ENCODE peak calls at places on chromosomes 13 and 19, in ten cellular contexts. T, V, M, N, C, S, Z, L, R and U are unnamed samples.
A peak's percentile ranks its signal among the peaks of the same experiment; 100 is the strongest.

GRCh38 chr13:72959643-72960042 is 99.2 kb upstream of the KLF5 start:
- DNase-seq in N (no peak), Z (no peak), V (no peak), S (no peak), R (no peak), T (peak; percentile 54), C (no peak), L (no peak), M (no peak), U (peak; percentile 26)

GRCh38 chr19:48780684-48781391 is 25.5 kb downstream of the FGF21 start:
- DNase-seq in T (peak; percentile 43), Z (peak; percentile 76), C (no peak), S (no peak), M (no peak), V (no peak), L (peak; percentile 52), N (peak; percentile 58), R (no peak), U (peak; percentile 67)

GRCh38 chr13:46761866-46762265 is 35.1 kb downstream of the ESD start:
- DNase-seq in R (no peak), S (no peak), C (no peak), N (no peak), Z (no peak), V (no peak), M (no peak), T (no peak), L (no peak), U (no peak)

GRCh38 chr19:15640294-15640903 is at the start of gene CYP4F3:
- DNase-seq in V (no peak), N (peak; percentile 53), M (no peak), Z (peak; percentile 69), C (no peak), L (no peak), T (no peak), S (no peak), R (peak; percentile 24), U (no peak)

GRCh38 chr19:5778402-5778801 is 6.1 kb downstream of the PRR22 start:
- DNase-seq in V (no peak), T (no peak), M (no peak), Z (no peak), C (no peak), L (no peak), R (no peak), S (no peak), N (no peak), U (no peak)

GRCh38 chr19:58562126-58563033 is 4.0 kb upstream of the UBE2M start:
- DNase-seq in C (no peak), Z (no peak), N (peak; percentile 63), T (peak; percentile 37), V (no peak), S (no peak), R (peak; percentile 60), M (peak; percentile 46), L (no peak), U (peak; percentile 41)

GRCh38 chr19:57803594-57804325 is 11.0 kb downstream of the ZNF552 start:
- DNase-seq in S (peak; percentile 66), V (peak; percentile 44), N (peak; percentile 71), C (peak; percentile 77), M (no peak), L (no peak), T (peak; percentile 71), R (peak; percentile 68), Z (peak; percentile 91), U (peak; percentile 58)

GRCh38 chr19:36093687-36094086 is 17.3 kb upstream of the OVOL3 start:
- DNase-seq in N (no peak), Z (no peak), M (no peak), C (no peak), V (no peak), R (no peak), S (no peak), T (no peak), L (no peak), U (no peak)

GRCh38 chr13:73984949-73985691 is 149.1 kb downstream of the KLF12 start:
- DNase-seq in V (no peak), M (peak; percentile 84), T (no peak), L (no peak), Z (no peak), N (no peak), S (no peak), R (no peak), C (no peak), U (no peak)

GRCh38 chr13:98687319-98687718 is 65.2 kb downstream of the SLC15A1 start:
- DNase-seq in V (no peak), Z (no peak), T (no peak), L (no peak), M (no peak), R (no peak), C (no peak), S (no peak), N (no peak), U (no peak)

GRCh38 chr13:76398426-76398825 is 487.8 kb downstream of the KCTD12 start:
- DNase-seq in T (no peak), Z (no peak), S (no peak), C (no peak), R (no peak), N (peak; percentile 4), V (no peak), M (no peak), L (no peak), U (no peak)

GRCh38 chr19:18093439-18094161 is 4.0 kb upstream of the MAST3 start:
- DNase-seq in S (no peak), V (no peak), Z (peak; percentile 71), T (no peak), L (no peak), N (peak; percentile 51), R (peak; percentile 48), C (no peak), M (no peak), U (peak; percentile 40)

GRCh38 chr13:73778242-73778864 is 355.9 kb downstream of the KLF12 start:
- DNase-seq in M (no peak), V (no peak), T (no peak), C (no peak), L (no peak), S (no peak), Z (no peak), N (no peak), R (no peak), U (no peak)

GRCh38 chr19:6272411-6272791 is 7.4 kb downstream of the MLLT1 start:
- DNase-seq in S (peak; percentile 43), V (no peak), N (no peak), R (peak; percentile 66), L (no peak), C (no peak), M (no peak), Z (no peak), T (no peak), U (no peak)

GRCh38 chr13:37889102-37889501 is 19.5 kb upstream of the TRPC4 start:
- DNase-seq in R (no peak), V (no peak), N (no peak), T (no peak), L (no peak), Z (peak; percentile 43), M (no peak), C (no peak), S (no peak), U (no peak)

GRCh38 chr19:13208964-13209796 is 59.0 kb downstream of the IER2 start:
- DNase-seq in S (peak; percentile 34), V (no peak), T (no peak), M (no peak), C (no peak), R (no peak), N (no peak), L (peak; percentile 18), Z (no peak), U (no peak)

GRCh38 chr13:21625366-21625765 is 21.4 kb upstream of the MICU2 start:
- DNase-seq in M (no peak), T (peak; percentile 11), V (no peak), R (peak; percentile 36), Z (peak; percentile 53), C (no peak), S (no peak), L (no peak), N (peak; percentile 51), U (peak; percentile 48)

GRCh38 chr19:17938092-17938845 is 5.5 kb downstream of the CCDC124 start:
- DNase-seq in V (peak; percentile 30), Z (peak; percentile 90), S (peak; percentile 86), C (peak; percentile 26), M (peak; percentile 86), T (peak; percentile 64), L (peak; percentile 70), N (peak; percentile 94), R (peak; percentile 92), U (peak; percentile 85)